ENCODE peak calls at places on chromosomes 16 and 17, in eight cellular contexts. F is CD8-positive, alpha-beta T cell; W is GM23338; Y is fibroblast of pulmonary artery; H is sigmoid colon; O is uterus; D is heart right ventricle; M is psoas muscle. U is an unnamed sample.
A peak's percentile ranks its signal among the peaks of the same experiment; 100 is the strongest.

GRCh38 chr17:4043862-4044261 is 79.6 kb upstream of the ATP2A3 start:
- DNase-seq in Y (no peak), M (no peak), H (no peak), F (peak; percentile 73), D (no peak), W (no peak), O (no peak), U (no peak)

GRCh38 chr17:18960803-18961511 is 9.0 kb downstream of the SLC5A10 start:
- DNase-seq in W (peak; percentile 90), O (peak; percentile 67), H (peak; percentile 87), F (peak; percentile 80), Y (peak; percentile 71), M (peak; percentile 89), D (peak; percentile 77), U (peak; percentile 83)

GRCh38 chr17:51820766-51821165 is 337.7 kb downstream of the CA10 start:
- DNase-seq in Y (no peak), O (no peak), F (no peak), W (no peak), H (no peak), M (no peak), D (no peak), U (no peak)

GRCh38 chr16:10500582-10500981 is 79.8 kb downstream of the EMP2 start:
- DNase-seq in D (no peak), Y (no peak), O (no peak), M (no peak), F (no peak), H (no peak), W (no peak), U (no peak)

GRCh38 chr17:32596666-32597065 is 109.9 kb downstream of the CDK5R1 start:
- DNase-seq in F (no peak), W (no peak), Y (no peak), M (no peak), D (no peak), O (no peak), H (no peak), U (no peak)

GRCh38 chr16:3282103-3282746 is 1.1 kb upstream of the ZNF263 start:
- DNase-seq in F (no peak), M (no peak), O (no peak), D (no peak), W (peak; percentile 87), Y (no peak), H (no peak), U (no peak)

GRCh38 chr16:65117701-65118448 is 4.0 kb downstream of the CDH11 start:
- DNase-seq in D (peak; percentile 72), O (peak; percentile 81), Y (peak; percentile 91), W (peak; percentile 87), F (peak; percentile 27), M (peak; percentile 68), H (peak; percentile 85), U (peak; percentile 63)

GRCh38 chr17:49203796-49204195 is 6.6 kb downstream of the GNGT2 start:
- DNase-seq in H (no peak), W (no peak), D (no peak), Y (no peak), F (no peak), O (no peak), M (no peak), U (no peak)

GRCh38 chr16:66001432-66001831 is 365.1 kb upstream of the CDH5 start:
- DNase-seq in Y (no peak), D (no peak), O (no peak), F (no peak), W (no peak), H (no peak), M (no peak), U (no peak)

GRCh38 chr17:81821603-81822311 is 11.3 kb downstream of the MCRIP1 start:
- DNase-seq in M (peak; percentile 95), H (peak; percentile 93), D (peak; percentile 85), O (peak; percentile 58), W (peak; percentile 77), F (no peak), Y (peak; percentile 48), U (peak; percentile 91)

GRCh38 chr17:12909046-12909445 is 108.8 kb downstream of the ELAC2 start:
- DNase-seq in D (no peak), F (no peak), O (no peak), H (no peak), M (no peak), W (no peak), Y (no peak), U (no peak)

GRCh38 chr17:49361902-49362722 is at the start of gene ZNF652:
- DNase-seq in W (peak; percentile 98), O (peak; percentile 90), F (peak; percentile 94), M (peak; percentile 95), H (peak; percentile 95), Y (peak; percentile 78), D (peak; percentile 91), U (peak; percentile 94)

GRCh38 chr16:52407778-52408177 is 139.2 kb downstream of the TOX3 start:
- DNase-seq in Y (no peak), H (no peak), F (no peak), D (no peak), W (no peak), M (no peak), O (no peak), U (no peak)

GRCh38 chr17:80482555-80483308 is 6.3 kb upstream of the NPTX1 start:
- DNase-seq in F (no peak), O (no peak), H (no peak), M (no peak), Y (no peak), D (no peak), W (no peak), U (no peak)

GRCh38 chr16:24102120-24102740 is 153.9 kb upstream of the CACNG3 start:
- DNase-seq in Y (no peak), H (no peak), O (no peak), W (peak; percentile 61), D (no peak), M (no peak), F (no peak), U (no peak)

GRCh38 chr16:57446530-57447141 is 549 bp downstream of the CIAPIN1 start:
- DNase-seq in F (peak; percentile 19), M (peak; percentile 72), Y (peak; percentile 34), O (peak; percentile 31), D (peak; percentile 42), W (peak; percentile 56), H (peak; percentile 74), U (peak; percentile 39)

GRCh38 chr16:57634171-57634570 is 5.7 kb downstream of the ADGRG1 start:
- DNase-seq in M (no peak), O (no peak), H (no peak), W (no peak), Y (no peak), D (no peak), F (no peak), U (no peak)

GRCh38 chr17:62653831-62654829 is 26.7 kb downstream of the MRC2 start:
- DNase-seq in M (peak; percentile 86), H (peak; percentile 83), Y (peak; percentile 58), F (no peak), D (peak; percentile 76), W (no peak), O (peak; percentile 59), U (peak; percentile 56)

GRCh38 chr17:70913086-70913485 is 743.8 kb downstream of the KCNJ2 start:
- DNase-seq in Y (peak; percentile 84), M (no peak), W (no peak), D (no peak), F (no peak), H (no peak), O (no peak), U (no peak)

GRCh38 chr16:19505600-19506303 is 16.1 kb downstream of the GDE1 start:
- DNase-seq in Y (peak; percentile 61), F (no peak), M (no peak), H (no peak), O (no peak), D (peak; percentile 23), W (no peak), U (no peak)

GRCh38 chr16:70437017-70437581 is 1.8 kb downstream of the ST3GAL2 start:
- DNase-seq in D (no peak), M (peak; percentile 60), Y (peak; percentile 95), H (no peak), F (no peak), W (peak; percentile 82), O (peak; percentile 63), U (no peak)

GRCh38 chr16:88703486-88704309 is 2.5 kb downstream of the RNF166 start:
- DNase-seq in M (no peak), D (peak; percentile 40), F (peak; percentile 84), Y (no peak), H (no peak), W (no peak), O (no peak), U (peak; percentile 58)

GRCh38 chr16:84150926-84151325 is 5.8 kb downstream of the DNAAF1 start:
- DNase-seq in H (no peak), W (no peak), F (no peak), O (no peak), D (no peak), M (no peak), Y (no peak), U (no peak)

GRCh38 chr17:27315796-27316465 is 22.0 kb downstream of the WSB1 start:
- DNase-seq in D (no peak), W (no peak), F (no peak), Y (no peak), O (no peak), M (no peak), H (no peak), U (no peak)

GRCh38 chr17:45409659-45410076 is 23.0 kb downstream of the ARHGAP27 start:
- DNase-seq in H (no peak), O (no peak), D (no peak), M (peak; percentile 33), Y (no peak), F (peak; percentile 27), W (no peak), U (no peak)
- H3K4me3 ChIP-seq in H (no peak overlapping the region), O (no peak overlapping the region), D (peak overlapping the region; percentile 39), M (peak overlapping the region; percentile 48), Y (no peak overlapping the region), F (peak overlapping the region; percentile 100), W (no peak overlapping the region), U (peak overlapping the region; percentile 18)

DNA sequence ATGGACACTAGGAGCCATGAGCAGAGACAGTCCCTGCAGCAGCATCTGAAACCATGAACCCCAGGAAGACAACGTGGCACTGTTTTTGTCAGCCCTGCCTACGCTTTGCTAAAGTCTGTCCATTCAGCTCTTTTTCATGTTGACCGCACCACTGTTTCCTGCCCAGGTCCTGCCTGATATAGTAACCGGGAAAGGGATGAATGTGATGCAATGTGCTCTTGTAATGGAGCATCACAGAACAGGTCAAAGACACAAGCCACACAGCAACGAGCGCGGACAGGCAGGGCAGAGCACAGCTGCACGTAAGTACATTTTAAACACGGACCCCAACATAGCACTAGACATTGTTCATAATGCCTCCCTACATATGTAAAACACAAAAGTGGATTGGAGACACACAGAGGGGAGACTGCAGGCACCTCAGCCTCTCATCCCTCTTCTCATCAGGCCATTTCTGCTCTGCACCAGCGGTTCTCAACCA is 16.9 kb upstream of the TNFRSF13B start:
- DNase-seq in F (no peak), W (no peak), Y (peak; percentile 6), O (no peak), H (peak; percentile 60), M (no peak), D (no peak), U (no peak)
- H3K4me3 ChIP-seq in F (no peak overlapping the region), W (no peak overlapping the region), Y (no peak overlapping the region), O (no peak overlapping the region), H (no peak overlapping the region), M (no peak overlapping the region), D (no peak overlapping the region), U (no peak overlapping the region)

GRCh38 chr17:34706029-34706428 is 126.6 kb downstream of the TMEM132E start:
- DNase-seq in W (peak; percentile 74), M (no peak), F (no peak), Y (peak; percentile 25), D (no peak), H (no peak), O (no peak), U (no peak)
- H3K4me3 ChIP-seq in W (no peak overlapping the region), M (no peak overlapping the region), F (no peak overlapping the region), Y (no peak overlapping the region), D (no peak overlapping the region), H (no peak overlapping the region), O (no peak overlapping the region), U (no peak overlapping the region)

GRCh38 chr16:17258848-17259713 is 211.7 kb downstream of the XYLT1 start:
- DNase-seq in W (peak; percentile 30), D (no peak), Y (no peak), F (no peak), M (no peak), O (no peak), H (no peak), U (peak; percentile 29)
- H3K4me3 ChIP-seq in W (no peak overlapping the region), D (no peak overlapping the region), Y (no peak overlapping the region), F (no peak overlapping the region), M (no peak overlapping the region), O (no peak overlapping the region), H (no peak overlapping the region), U (no peak overlapping the region)